ENCODE peak calls at places on chromosomes 7 and 10, in four cellular contexts. P is lower lobe of right lung, V is fibroblast of lung, W is NB4. X is an unnamed sample.

GRCh38 chr7:55309040-55309991 is 55.8 kb upstream of the LANCL2 start:
- DNase-seq in V (peak), P (peak), W (peak), X (no peak)

GRCh38 chr7:140512317-140513000 is 33.2 kb upstream of the MKRN1 start:
- DNase-seq in W (no peak), V (no peak), P (peak), X (peak)

GRCh38 chr10:77165445-77166316 is 471.9 kb downstream of the KCNMA1 start:
- DNase-seq in W (peak), P (no peak), V (peak), X (peak)

GRCh38 chr7:46383605-46384004 is 462.5 kb upstream of the IGFBP3 start:
- DNase-seq in V (peak), P (no peak), W (no peak), X (no peak)

GRCh38 chr10:1449806-1450205 is 287.5 kb downstream of the ADARB2 start:
- DNase-seq in W (no peak), P (no peak), V (no peak), X (no peak)

GRCh38 chr7:146591976-146592375 is 475.4 kb downstream of the CNTNAP2 start:
- DNase-seq in W (no peak), V (no peak), P (no peak), X (no peak)

GRCh38 chr7:115662676-115663075 is 367.9 kb downstream of the TFEC start:
- DNase-seq in P (no peak), V (no peak), W (no peak), X (no peak)

GRCh38 chr10:35876248-35876647 is 234.2 kb upstream of the FZD8 start:
- DNase-seq in V (peak), P (no peak), W (no peak), X (no peak)

GRCh38 chr10:110414563-110415309 is 83.0 kb upstream of the DUSP5 start:
- DNase-seq in W (peak), V (peak), P (no peak), X (no peak)

GRCh38 chr10:46308666-46309450 is 22.1 kb downstream of the ANTXRL start:
- DNase-seq in V (no peak), W (no peak), P (no peak), X (no peak)

GRCh38 chr10:104297697-104298660 is 29.0 kb downstream of the GSTO2 start:
- DNase-seq in P (no peak), W (peak), V (peak), X (no peak)

GRCh38 chr10:79929409-79929904 is 19.4 kb downstream of the SFTPD start:
- DNase-seq in W (peak), V (peak), P (peak), X (peak)

GRCh38 chr10:93773705-93774104 is 16.0 kb downstream of the LGI1 start:
- DNase-seq in P (no peak), W (no peak), V (no peak), X (no peak)

DNA sequence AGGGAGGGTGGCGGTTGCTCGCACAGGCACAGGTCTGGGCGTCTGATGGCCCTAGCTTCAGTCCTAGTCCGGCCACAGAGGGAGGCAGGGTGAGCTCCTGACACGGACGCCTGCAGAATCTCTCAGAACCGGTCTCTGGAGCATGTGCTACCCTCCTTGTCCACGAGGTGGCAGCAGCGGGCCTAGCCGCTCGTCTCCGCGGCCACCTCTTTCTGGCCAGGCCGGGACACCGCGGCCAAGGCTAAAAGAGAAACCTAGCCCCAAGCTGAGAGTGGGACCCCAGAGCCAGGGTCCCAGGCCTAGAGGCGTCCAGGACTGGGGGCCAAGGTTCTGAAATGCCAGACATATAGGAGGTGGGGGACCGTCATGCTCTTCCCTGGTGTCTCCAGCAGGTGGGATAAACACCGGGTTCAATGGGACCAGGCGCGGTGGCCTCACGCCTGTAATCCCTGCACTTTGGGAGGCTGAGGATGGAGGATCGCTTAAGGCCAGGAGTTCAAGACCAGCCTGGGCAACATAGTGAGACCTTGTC is 3.2 kb upstream of the LAT2 start:
- DNase-seq in W (peak), V (peak), P (peak), X (peak)
- H3K4me3 ChIP-seq in W (no peak), V (peak), P (peak), X (no peak)

GRCh38 chr10:102605712-102606111 is 38.6 kb upstream of the TRIM8 start:
- DNase-seq in P (no peak), W (no peak), V (peak), X (no peak)

GRCh38 chr10:102610499-102610898 is 33.8 kb upstream of the TRIM8 start:
- DNase-seq in W (no peak), V (no peak), P (no peak), X (no peak)

GRCh38 chr10:102611514-102612095 is 32.7 kb upstream of the TRIM8 start:
- DNase-seq in W (no peak), P (no peak), V (peak), X (no peak)

GRCh38 chr10:102604379-102604960 is 39.8 kb upstream of the TRIM8 start:
- DNase-seq in P (no peak), W (peak), V (peak), X (no peak)

GRCh38 chr10:102608487-102608886 is 35.8 kb upstream of the TRIM8 start:
- DNase-seq in W (no peak), P (no peak), V (no peak), X (no peak)
- TF ChIP-seq CTCF in W (no peak), P (no peak), V (no peak), X (no peak)

DNA sequence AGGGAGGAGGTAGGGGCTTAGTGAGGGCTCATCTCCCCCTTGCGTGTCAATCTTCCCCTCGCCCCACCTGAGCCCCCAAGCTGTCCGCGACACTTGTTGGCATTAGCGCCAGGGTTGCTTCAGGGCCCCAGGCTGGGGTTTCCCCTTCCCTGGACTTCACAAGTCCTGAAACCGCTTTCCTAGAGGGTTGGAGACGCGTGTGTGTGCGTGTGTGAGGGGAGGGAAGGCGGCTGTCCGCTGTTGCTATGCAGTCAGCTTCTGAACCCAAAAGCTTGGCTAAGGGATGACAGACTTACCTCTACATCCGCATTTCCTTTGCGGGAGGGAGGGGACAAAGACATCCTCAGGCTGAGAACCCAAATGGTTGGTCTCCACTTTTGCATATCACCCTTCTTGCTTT is 803 bp downstream of the GOLGA7B start:
- DNase-seq in V (no peak), P (no peak), W (peak), X (no peak)
- H3K4me3 ChIP-seq in V (no peak), P (peak), W (no peak), X (peak)

DNA sequence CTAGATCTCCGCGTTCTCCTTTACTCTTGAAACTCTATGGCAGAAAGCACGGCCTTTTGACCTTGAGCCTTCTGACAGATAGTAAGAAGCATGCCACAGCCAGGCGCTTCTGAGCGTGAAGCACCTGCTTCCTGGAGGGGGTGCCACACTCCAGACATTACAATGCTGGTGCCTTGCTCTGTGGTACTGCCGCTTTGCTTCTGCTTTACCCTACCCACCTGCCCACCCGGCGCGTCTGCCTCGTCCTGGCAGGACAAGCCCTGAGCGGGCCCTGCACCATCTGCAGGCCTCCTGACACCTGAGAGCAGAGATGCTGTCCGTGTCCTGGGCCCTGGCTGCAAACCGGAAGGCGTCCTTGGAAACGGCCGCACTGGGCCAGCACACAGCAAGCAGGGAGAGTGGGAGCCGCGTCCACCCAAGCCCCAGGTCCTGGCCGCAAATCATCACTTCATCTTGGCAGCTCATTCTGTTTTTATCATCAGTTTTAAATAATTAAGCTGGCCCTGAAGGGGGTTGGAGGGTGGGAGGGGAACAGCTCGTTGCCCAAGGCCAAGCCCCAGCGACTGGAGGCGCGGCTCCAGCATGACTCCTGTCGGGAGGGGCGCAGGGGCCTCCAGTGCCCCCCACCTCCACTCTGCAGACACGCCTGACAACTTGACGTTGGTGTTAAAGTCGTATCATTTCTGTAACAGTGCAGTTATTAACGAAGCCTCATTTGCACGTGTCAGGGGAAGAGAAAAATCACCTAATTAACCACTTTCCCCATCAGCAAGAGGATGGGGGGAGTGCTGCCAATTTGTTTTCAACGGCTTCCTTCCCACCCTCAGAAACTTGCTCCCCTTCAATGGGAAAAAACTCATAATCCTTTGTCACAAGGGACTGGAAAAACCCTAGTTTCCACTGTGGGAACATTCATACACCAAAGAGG is 132.2 kb downstream of the MAD1L1 start:
- DNase-seq in W (peak), V (no peak), P (no peak), X (no peak)
- TF ChIP-seq CTCF in W (peak), V (no peak), P (no peak), X (no peak)

DNA sequence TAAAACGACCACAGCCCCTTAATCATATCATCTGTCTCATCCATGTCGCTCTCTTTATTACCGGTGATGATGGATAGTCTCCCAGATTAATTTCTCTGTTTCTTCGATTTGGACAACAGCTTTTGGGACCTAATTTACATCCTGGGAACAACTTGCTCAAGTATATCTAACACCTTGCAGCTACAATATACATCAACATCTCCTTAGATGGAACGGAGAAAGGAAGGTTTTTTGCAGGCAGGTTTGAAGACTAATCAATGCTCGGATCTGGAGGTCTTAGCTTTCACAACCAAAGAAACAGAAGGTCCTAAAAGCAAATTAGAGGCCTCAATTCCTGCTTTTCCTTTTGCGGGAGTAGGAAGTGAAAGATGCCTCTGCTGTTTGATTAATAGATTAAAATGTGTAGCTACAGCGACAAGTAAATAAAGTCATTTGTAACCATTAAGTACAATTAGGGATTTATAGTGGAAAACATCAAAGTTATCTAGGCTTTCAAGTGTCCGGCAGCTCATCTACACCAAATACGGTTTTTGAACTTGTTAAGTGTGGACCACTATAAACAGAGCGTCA is 3.7 kb upstream of the SP8 start:
- DNase-seq in V (no peak), P (no peak), W (no peak), X (no peak)
- H3K4me3 ChIP-seq in V (no peak), P (no peak), W (no peak), X (peak)

DNA sequence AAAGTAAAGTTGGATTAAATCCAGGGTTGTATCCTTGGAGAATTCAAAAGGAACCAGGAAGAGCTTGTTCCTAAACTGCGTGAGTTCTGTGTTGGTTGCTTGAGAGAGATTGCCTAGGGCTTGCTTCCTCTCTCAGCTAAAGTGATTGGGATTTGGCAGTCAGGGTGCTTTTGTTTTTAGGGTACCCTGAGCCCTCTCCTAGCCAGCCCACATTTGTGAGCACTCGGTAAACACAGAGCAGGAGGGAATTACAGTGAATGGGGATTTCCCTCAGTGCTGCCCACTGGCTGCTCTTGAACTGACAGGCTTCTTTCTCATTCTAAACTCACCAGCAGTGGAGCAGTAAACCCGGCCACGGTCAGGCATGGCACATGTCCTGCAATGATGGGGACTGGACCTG is 146.9 kb downstream of the TPST1 start:
- DNase-seq in W (no peak), P (no peak), V (no peak), X (no peak)
- TF ChIP-seq CTCF in W (no peak), P (no peak), V (no peak), X (no peak)

GRCh38 chr10:124417846-124418725 is 637 bp downstream of the OAT start:
- DNase-seq in V (peak), W (peak), P (peak), X (peak)
- H3K4me3 ChIP-seq in V (peak), W (peak), P (peak), X (peak)

GRCh38 chr7:16738014-16738688 is 15.4 kb upstream of the TSPAN13 start:
- DNase-seq in W (no peak), V (no peak), P (no peak), X (no peak)
- TF ChIP-seq CTCF in W (no peak), V (no peak), P (no peak), X (no peak)

DNA sequence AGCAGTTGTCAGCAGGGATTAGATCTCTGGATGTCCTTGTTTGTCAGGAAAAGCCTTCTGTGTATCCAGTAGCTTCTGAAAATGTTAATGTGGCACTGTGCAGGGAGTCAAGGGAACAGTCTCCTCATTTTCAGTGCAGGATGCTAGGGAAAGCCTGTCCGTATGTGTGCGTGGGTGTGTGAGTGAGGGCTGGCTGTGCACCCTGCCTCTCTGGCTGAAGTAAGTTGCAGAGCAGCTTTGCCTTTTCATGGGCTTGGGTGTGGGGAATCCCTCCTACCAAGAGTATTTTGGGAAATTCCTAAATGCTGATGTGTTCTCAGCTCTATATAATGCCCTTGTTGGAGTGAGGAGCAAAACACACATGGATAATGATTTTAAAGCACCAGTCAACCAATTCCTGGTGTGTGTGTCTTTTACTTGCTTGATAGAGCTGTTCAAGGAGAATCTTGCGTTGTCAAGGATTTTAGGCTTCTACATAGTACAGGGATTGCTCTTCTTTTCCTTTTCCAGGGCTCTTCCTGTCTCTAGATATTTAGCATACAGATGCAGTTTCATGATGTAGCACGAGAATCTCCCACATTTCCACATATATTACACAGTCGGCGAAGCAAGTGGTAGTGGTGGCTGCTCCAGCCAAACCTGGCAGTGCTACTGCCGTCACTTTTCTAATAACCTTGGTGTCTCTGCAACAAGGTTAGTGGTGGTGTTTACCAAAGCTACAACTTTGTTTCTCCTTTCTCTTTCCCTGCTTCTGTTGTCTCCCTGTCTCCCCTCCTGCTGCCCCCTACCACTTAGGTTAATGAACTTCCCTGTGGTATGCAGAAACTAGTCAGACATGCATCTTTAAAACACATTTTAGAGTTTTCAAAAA is 92.8 kb downstream of the MCU start:
- DNase-seq in P (peak), W (no peak), V (peak), X (peak)
- H3K4me3 ChIP-seq in P (no peak), W (no peak), V (peak), X (no peak)

GRCh38 chr10:58300676-58301075 is 31.7 kb downstream of the CISD1 start:
- DNase-seq in P (no peak), W (no peak), V (no peak), X (no peak)

GRCh38 chr10:58302259-58302658 is 32.5 kb upstream of the UBE2D1 start:
- DNase-seq in V (no peak), W (no peak), P (no peak), X (no peak)

GRCh38 chr10:58293989-58294388 is 25.0 kb downstream of the CISD1 start:
- DNase-seq in P (no peak), W (no peak), V (no peak), X (no peak)

GRCh38 chr10:58304099-58304633 is 30.6 kb upstream of the UBE2D1 start:
- DNase-seq in V (no peak), W (no peak), P (no peak), X (no peak)

GRCh38 chr10:58299580-58299979 is 30.6 kb downstream of the CISD1 start:
- DNase-seq in W (peak), P (no peak), V (peak), X (peak)
- TF ChIP-seq CTCF in W (peak), P (peak), V (peak), X (peak)

X was measured in prostate gland.